ENCODE peak calls at places on chromosomes 11 and 22, in seven cellular contexts. One of them, this sample, is unnamed.

GRCh38 chr11:95137299-95137698 is 47.7 kb downstream of the ENDOD1 start:
- DNase-seq in NCI-H1436: no peak
- DNase-seq in brain microvascular endothelial cell: no peak
- DNase-seq in activated CD4-positive, alpha-beta memory T cell treated with anti-CD3 and anti-CD28 coated beads for 36 hours: no peak
- DNase-seq in NCI-H446 treated with DMSO at 0.1 percent for 48 hours: no peak
- DNase-seq in fibroblast of lung: no peak
- DNase-seq in activated T-cell treated with anti-CD3 and anti-CD28 coated beads for 24 hours: no peak
- DNase-seq in this sample: no peak

GRCh38 chr11:66670816-66671215 is 6.9 kb downstream of the RBM4B start:
- DNase-seq in brain microvascular endothelial cell: no peak
- DNase-seq in NCI-H446 treated with DMSO at 0.1 percent for 48 hours: no peak
- DNase-seq in NCI-H1436: no peak
- DNase-seq in activated CD4-positive, alpha-beta memory T cell treated with anti-CD3 and anti-CD28 coated beads for 36 hours: no peak
- DNase-seq in fibroblast of lung: no peak
- DNase-seq in activated T-cell treated with anti-CD3 and anti-CD28 coated beads for 24 hours: no peak
- DNase-seq in this sample: no peak

GRCh38 chr11:59923813-59924212 is 14.4 kb upstream of the OOSP1 start:
- DNase-seq in NCI-H1436: no peak
- DNase-seq in activated CD4-positive, alpha-beta memory T cell treated with anti-CD3 and anti-CD28 coated beads for 36 hours: no peak
- DNase-seq in brain microvascular endothelial cell: no peak
- DNase-seq in fibroblast of lung: no peak
- DNase-seq in NCI-H446 treated with DMSO at 0.1 percent for 48 hours: no peak
- DNase-seq in activated T-cell treated with anti-CD3 and anti-CD28 coated beads for 24 hours: no peak
- DNase-seq in this sample: no peak

GRCh38 chr11:47514825-47515647 is 37.9 kb downstream of the CELF1 start:
- DNase-seq in NCI-H446 treated with DMSO at 0.1 percent for 48 hours: peak; percentile 76
- DNase-seq in brain microvascular endothelial cell: peak; percentile 88
- DNase-seq in NCI-H1436: no peak
- DNase-seq in activated T-cell treated with anti-CD3 and anti-CD28 coated beads for 24 hours: peak; percentile 52
- DNase-seq in fibroblast of lung: peak; percentile 84
- DNase-seq in activated CD4-positive, alpha-beta memory T cell treated with anti-CD3 and anti-CD28 coated beads for 36 hours: peak; percentile 73
- DNase-seq in this sample: no peak

GRCh38 chr11:68998390-68998911 is 14.6 kb downstream of the MRGPRF start:
- DNase-seq in fibroblast of lung: peak; percentile 69
- DNase-seq in NCI-H1436: peak; percentile 38
- DNase-seq in brain microvascular endothelial cell: no peak
- DNase-seq in activated T-cell treated with anti-CD3 and anti-CD28 coated beads for 24 hours: no peak
- DNase-seq in activated CD4-positive, alpha-beta memory T cell treated with anti-CD3 and anti-CD28 coated beads for 36 hours: no peak
- DNase-seq in NCI-H446 treated with DMSO at 0.1 percent for 48 hours: peak; percentile 65
- DNase-seq in this sample: no peak

GRCh38 chr11:116787786-116788486 is at the start of gene ZPR1:
- DNase-seq in activated CD4-positive, alpha-beta memory T cell treated with anti-CD3 and anti-CD28 coated beads for 36 hours: peak; percentile 90
- DNase-seq in fibroblast of lung: peak; percentile 63
- DNase-seq in activated T-cell treated with anti-CD3 and anti-CD28 coated beads for 24 hours: peak; percentile 80
- DNase-seq in NCI-H1436: peak; percentile 67
- DNase-seq in NCI-H446 treated with DMSO at 0.1 percent for 48 hours: no peak
- DNase-seq in brain microvascular endothelial cell: peak; percentile 65
- DNase-seq in this sample: peak; percentile 76

GRCh38 chr22:50151571-50152537 is 18.7 kb upstream of the PANX2 start:
- DNase-seq in brain microvascular endothelial cell: no peak
- DNase-seq in NCI-H1436: no peak
- DNase-seq in activated CD4-positive, alpha-beta memory T cell treated with anti-CD3 and anti-CD28 coated beads for 36 hours: no peak
- DNase-seq in activated T-cell treated with anti-CD3 and anti-CD28 coated beads for 24 hours: no peak
- DNase-seq in fibroblast of lung: no peak
- DNase-seq in NCI-H446 treated with DMSO at 0.1 percent for 48 hours: no peak
- DNase-seq in this sample: no peak

GRCh38 chr22:38262051-38262795 is 10.6 kb downstream of the TMEM184B start:
- DNase-seq in activated CD4-positive, alpha-beta memory T cell treated with anti-CD3 and anti-CD28 coated beads for 36 hours: peak; percentile 71
- DNase-seq in fibroblast of lung: no peak
- DNase-seq in NCI-H446 treated with DMSO at 0.1 percent for 48 hours: no peak
- DNase-seq in NCI-H1436: no peak
- DNase-seq in activated T-cell treated with anti-CD3 and anti-CD28 coated beads for 24 hours: no peak
- DNase-seq in brain microvascular endothelial cell: no peak
- DNase-seq in this sample: no peak

GRCh38 chr22:28952857-28953256 is 69.5 kb downstream of the ZNRF3 start:
- DNase-seq in activated CD4-positive, alpha-beta memory T cell treated with anti-CD3 and anti-CD28 coated beads for 36 hours: no peak
- DNase-seq in brain microvascular endothelial cell: no peak
- DNase-seq in NCI-H446 treated with DMSO at 0.1 percent for 48 hours: no peak
- DNase-seq in NCI-H1436: no peak
- DNase-seq in activated T-cell treated with anti-CD3 and anti-CD28 coated beads for 24 hours: no peak
- DNase-seq in fibroblast of lung: peak; percentile 44
- DNase-seq in this sample: no peak

GRCh38 chr11:72240461-72241289 is 3.3 kb downstream of the PHOX2A start:
- DNase-seq in fibroblast of lung: peak; percentile 18
- DNase-seq in NCI-H1436: no peak
- DNase-seq in activated T-cell treated with anti-CD3 and anti-CD28 coated beads for 24 hours: no peak
- DNase-seq in brain microvascular endothelial cell: no peak
- DNase-seq in NCI-H446 treated with DMSO at 0.1 percent for 48 hours: no peak
- DNase-seq in activated CD4-positive, alpha-beta memory T cell treated with anti-CD3 and anti-CD28 coated beads for 36 hours: no peak
- DNase-seq in this sample: no peak

GRCh38 chr11:128579790-128580504 is 7.4 kb downstream of the ETS1 start:
- DNase-seq in fibroblast of lung: no peak
- DNase-seq in NCI-H1436: no peak
- DNase-seq in activated T-cell treated with anti-CD3 and anti-CD28 coated beads for 24 hours: no peak
- DNase-seq in NCI-H446 treated with DMSO at 0.1 percent for 48 hours: no peak
- DNase-seq in activated CD4-positive, alpha-beta memory T cell treated with anti-CD3 and anti-CD28 coated beads for 36 hours: peak; percentile 27
- DNase-seq in brain microvascular endothelial cell: peak; percentile 11
- DNase-seq in this sample: no peak

GRCh38 chr11:17692006-17692405 is 27.4 kb upstream of the MYOD1 start:
- DNase-seq in activated CD4-positive, alpha-beta memory T cell treated with anti-CD3 and anti-CD28 coated beads for 36 hours: no peak
- DNase-seq in NCI-H446 treated with DMSO at 0.1 percent for 48 hours: no peak
- DNase-seq in fibroblast of lung: no peak
- DNase-seq in NCI-H1436: no peak
- DNase-seq in activated T-cell treated with anti-CD3 and anti-CD28 coated beads for 24 hours: no peak
- DNase-seq in brain microvascular endothelial cell: no peak
- DNase-seq in this sample: no peak

GRCh38 chr11:99614353-99614752 is 593.6 kb downstream of the CNTN5 start:
- DNase-seq in brain microvascular endothelial cell: no peak
- DNase-seq in NCI-H1436: no peak
- DNase-seq in activated CD4-positive, alpha-beta memory T cell treated with anti-CD3 and anti-CD28 coated beads for 36 hours: no peak
- DNase-seq in activated T-cell treated with anti-CD3 and anti-CD28 coated beads for 24 hours: no peak
- DNase-seq in NCI-H446 treated with DMSO at 0.1 percent for 48 hours: no peak
- DNase-seq in fibroblast of lung: no peak
- DNase-seq in this sample: no peak

GRCh38 chr11:73372371-73372993 is 3.7 kb upstream of the RELT start:
- DNase-seq in NCI-H1436: no peak
- DNase-seq in NCI-H446 treated with DMSO at 0.1 percent for 48 hours: no peak
- DNase-seq in fibroblast of lung: no peak
- DNase-seq in activated T-cell treated with anti-CD3 and anti-CD28 coated beads for 24 hours: no peak
- DNase-seq in activated CD4-positive, alpha-beta memory T cell treated with anti-CD3 and anti-CD28 coated beads for 36 hours: no peak
- DNase-seq in brain microvascular endothelial cell: peak; percentile 21
- DNase-seq in this sample: no peak

GRCh38 chr11:3105791-3106735 is 48.8 kb upstream of the CARS1 start:
- DNase-seq in fibroblast of lung: no peak
- DNase-seq in NCI-H446 treated with DMSO at 0.1 percent for 48 hours: no peak
- DNase-seq in activated CD4-positive, alpha-beta memory T cell treated with anti-CD3 and anti-CD28 coated beads for 36 hours: peak; percentile 5
- DNase-seq in activated T-cell treated with anti-CD3 and anti-CD28 coated beads for 24 hours: no peak
- DNase-seq in NCI-H1436: no peak
- DNase-seq in brain microvascular endothelial cell: no peak
- DNase-seq in this sample: no peak

GRCh38 chr11:8717876-8718753 is 35.5 kb downstream of the RPL27A start:
- DNase-seq in NCI-H1436: no peak
- DNase-seq in fibroblast of lung: peak; percentile 94
- DNase-seq in NCI-H446 treated with DMSO at 0.1 percent for 48 hours: peak; percentile 27
- DNase-seq in activated CD4-positive, alpha-beta memory T cell treated with anti-CD3 and anti-CD28 coated beads for 36 hours: no peak
- DNase-seq in activated T-cell treated with anti-CD3 and anti-CD28 coated beads for 24 hours: no peak
- DNase-seq in brain microvascular endothelial cell: peak; percentile 72
- DNase-seq in this sample: no peak

GRCh38 chr22:21633481-21633880 is 921 bp downstream of the CCDC116 start:
- DNase-seq in activated T-cell treated with anti-CD3 and anti-CD28 coated beads for 24 hours: no peak
- DNase-seq in NCI-H446 treated with DMSO at 0.1 percent for 48 hours: no peak
- DNase-seq in fibroblast of lung: no peak
- DNase-seq in activated CD4-positive, alpha-beta memory T cell treated with anti-CD3 and anti-CD28 coated beads for 36 hours: no peak
- DNase-seq in NCI-H1436: no peak
- DNase-seq in brain microvascular endothelial cell: no peak
- DNase-seq in this sample: no peak

GRCh38 chr11:10407055-10407454 is 48.0 kb upstream of the AMPD3 start:
- DNase-seq in brain microvascular endothelial cell: peak; percentile 61
- DNase-seq in fibroblast of lung: no peak
- DNase-seq in NCI-H446 treated with DMSO at 0.1 percent for 48 hours: peak; percentile 22
- DNase-seq in NCI-H1436: no peak
- DNase-seq in activated T-cell treated with anti-CD3 and anti-CD28 coated beads for 24 hours: no peak
- DNase-seq in activated CD4-positive, alpha-beta memory T cell treated with anti-CD3 and anti-CD28 coated beads for 36 hours: no peak
- DNase-seq in this sample: no peak

GRCh38 chr22:43159484-43160178 is 8.3 kb downstream of the TSPO start:
- DNase-seq in NCI-H446 treated with DMSO at 0.1 percent for 48 hours: no peak
- DNase-seq in fibroblast of lung: no peak
- DNase-seq in brain microvascular endothelial cell: no peak
- DNase-seq in activated CD4-positive, alpha-beta memory T cell treated with anti-CD3 and anti-CD28 coated beads for 36 hours: no peak
- DNase-seq in activated T-cell treated with anti-CD3 and anti-CD28 coated beads for 24 hours: no peak
- DNase-seq in NCI-H1436: no peak
- DNase-seq in this sample: no peak

GRCh38 chr22:45946805-45947600 is 30.0 kb downstream of the WNT7B start:
- DNase-seq in activated CD4-positive, alpha-beta memory T cell treated with anti-CD3 and anti-CD28 coated beads for 36 hours: no peak
- DNase-seq in brain microvascular endothelial cell: no peak
- DNase-seq in activated T-cell treated with anti-CD3 and anti-CD28 coated beads for 24 hours: no peak
- DNase-seq in NCI-H1436: no peak
- DNase-seq in NCI-H446 treated with DMSO at 0.1 percent for 48 hours: no peak
- DNase-seq in fibroblast of lung: no peak
- DNase-seq in this sample: no peak

GRCh38 chr11:94511932-94512781 is at the start of gene C11orf97:
- DNase-seq in brain microvascular endothelial cell: peak; percentile 45
- DNase-seq in NCI-H1436: no peak
- DNase-seq in activated CD4-positive, alpha-beta memory T cell treated with anti-CD3 and anti-CD28 coated beads for 36 hours: peak; percentile 65
- DNase-seq in NCI-H446 treated with DMSO at 0.1 percent for 48 hours: no peak
- DNase-seq in activated T-cell treated with anti-CD3 and anti-CD28 coated beads for 24 hours: peak; percentile 28
- DNase-seq in fibroblast of lung: peak; percentile 42
- DNase-seq in this sample: peak; percentile 12

GRCh38 chr11:100630898-100631297 is 56.2 kb upstream of the ARHGAP42 start:
- DNase-seq in fibroblast of lung: no peak
- DNase-seq in brain microvascular endothelial cell: no peak
- DNase-seq in activated T-cell treated with anti-CD3 and anti-CD28 coated beads for 24 hours: no peak
- DNase-seq in NCI-H446 treated with DMSO at 0.1 percent for 48 hours: no peak
- DNase-seq in NCI-H1436: no peak
- DNase-seq in activated CD4-positive, alpha-beta memory T cell treated with anti-CD3 and anti-CD28 coated beads for 36 hours: no peak
- DNase-seq in this sample: no peak